ENCODE peak calls at places on chromosome 7, in six cellular contexts. G, S, I, J, L and T are unnamed samples.

GRCh38 chr7:74674166-74674565 is 16.6 kb downstream of the GTF2I start:
- DNase-seq in I (no peak), S (no peak), L (no peak), G (no peak), J (no peak), T (no peak)

GRCh38 chr7:123431075-123431614 is 103.2 kb downstream of the IQUB start:
- DNase-seq in J (no peak), S (no peak), I (no peak), L (no peak), G (no peak), T (no peak)

GRCh38 chr7:79471283-79471682 is 17.8 kb upstream of the MAGI2 start:
- DNase-seq in J (no peak), G (no peak), I (no peak), L (no peak), S (no peak), T (no peak)

GRCh38 chr7:54245046-54245445 is 297.1 kb upstream of the VSTM2A start:
- DNase-seq in G (no peak), I (no peak), L (no peak), S (no peak), J (no peak), T (no peak)

GRCh38 chr7:23449941-23450340 is 20.4 kb downstream of the IGF2BP3 start:
- DNase-seq in G (peak; percentile 67), J (no peak), L (no peak), S (no peak), I (no peak), T (no peak)

GRCh38 chr7:123440202-123440601 is 94.2 kb downstream of the IQUB start:
- DNase-seq in J (no peak), G (no peak), I (no peak), S (no peak), L (no peak), T (no peak)

GRCh38 chr7:76054129-76055120 is 6.5 kb downstream of the MDH2 start:
- DNase-seq in J (no peak), I (no peak), G (peak; percentile 96), S (no peak), L (no peak), T (no peak)

GRCh38 chr7:107103369-107103768 is 58.9 kb downstream of the PRKAR2B start:
- DNase-seq in I (no peak), J (no peak), L (no peak), S (no peak), G (peak; percentile 23), T (no peak)

GRCh38 chr7:37916673-37917660 is at the start of gene SFRP4:
- DNase-seq in I (peak; percentile 61), G (peak; percentile 84), S (peak; percentile 82), J (peak; percentile 85), L (peak; percentile 46), T (no peak)

GRCh38 chr7:7385421-7385820 is 150.3 kb downstream of the COL28A1 start:
- DNase-seq in I (no peak), J (no peak), G (no peak), S (no peak), L (no peak), T (no peak)

GRCh38 chr7:391961-392524 is 102.1 kb downstream of the FOXL3 start:
- DNase-seq in I (peak; percentile 53), J (peak; percentile 6), S (peak; percentile 37), L (no peak), G (no peak), T (no peak)
- TF ChIP-seq POLR2A in I (no peak), J (no peak), S (no peak), L (no peak), G (no peak), T (no peak)

DNA sequence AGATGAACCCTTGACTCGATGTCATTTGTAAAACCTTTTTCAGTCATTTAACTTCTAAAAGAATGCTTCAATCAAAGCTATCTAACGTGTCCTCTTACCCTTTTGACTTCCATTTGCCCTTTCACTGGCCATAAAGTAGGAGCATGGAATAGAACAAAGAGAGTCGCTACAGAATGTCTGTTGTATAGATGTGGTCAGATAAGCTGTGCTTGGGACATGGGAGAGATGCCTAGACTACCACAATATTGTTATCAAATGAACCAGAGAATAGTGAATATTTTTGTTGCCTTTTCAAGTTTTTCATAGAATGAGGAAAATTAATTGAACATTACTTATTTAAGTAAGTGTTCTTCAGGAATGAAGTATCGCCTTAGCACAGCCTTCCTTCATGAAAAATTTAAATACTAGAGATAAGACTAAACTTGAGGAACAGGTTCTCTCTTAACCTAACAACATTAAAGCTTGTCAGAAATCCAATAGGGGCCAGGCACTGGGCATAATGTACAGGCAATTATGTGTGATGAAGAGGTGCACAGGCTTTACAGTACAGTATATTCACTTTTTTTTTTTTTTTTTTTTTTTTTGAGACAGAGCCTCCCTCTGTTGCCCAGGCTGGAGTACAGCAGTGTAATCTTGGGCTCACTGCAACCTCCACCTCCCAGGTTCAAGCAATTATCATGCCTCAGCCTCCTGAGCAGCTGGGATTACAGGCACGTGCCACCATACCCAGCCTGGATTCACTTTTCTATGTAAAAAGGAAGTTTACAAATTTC is 7.5 kb upstream of the KMT2E start:
- DNase-seq in S (no peak), L (no peak), G (no peak), I (no peak), J (no peak), T (peak; percentile 56)
- H3K4me3 ChIP-seq in S (no peak overlapping the region), L (no peak overlapping the region), G (no peak overlapping the region), I (no peak overlapping the region), J (no peak overlapping the region), T (no peak overlapping the region)

GRCh38 chr7:31646969-31647368 is 40.0 kb upstream of the PPP1R17 start:
- DNase-seq in L (no peak), J (no peak), I (no peak), S (no peak), G (no peak), T (no peak)

GRCh38 chr7:31651234-31651633 is 35.8 kb upstream of the PPP1R17 start:
- DNase-seq in J (no peak), S (no peak), I (no peak), G (no peak), L (no peak), T (no peak)

GRCh38 chr7:31651800-31652326 is 35.2 kb upstream of the PPP1R17 start:
- DNase-seq in J (no peak), G (no peak), L (no peak), S (no peak), I (no peak), T (no peak)

GRCh38 chr7:31642681-31643115 is 44.3 kb upstream of the PPP1R17 start:
- DNase-seq in L (no peak), S (no peak), G (no peak), I (no peak), J (no peak), T (no peak)

DNA sequence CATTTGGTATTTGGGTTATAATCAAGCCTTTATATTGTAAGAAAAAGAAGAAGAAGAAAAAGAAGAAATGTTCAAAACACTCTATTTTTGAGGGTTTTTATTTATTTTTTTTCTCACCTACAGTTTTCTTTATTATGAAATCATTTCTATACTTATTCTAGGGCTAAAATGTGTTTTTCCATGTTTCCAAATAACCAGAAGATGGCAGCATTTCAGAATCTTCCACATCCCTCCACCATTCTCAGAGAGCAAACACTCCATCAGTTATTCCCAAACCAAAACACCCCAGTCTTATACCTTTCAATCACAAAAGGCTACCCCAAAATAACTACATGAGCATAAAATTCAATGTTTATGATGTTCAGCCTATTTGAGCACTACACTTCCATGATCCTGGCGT is 38.7 kb upstream of the PPP1R17 start:
- DNase-seq in G (no peak), I (no peak), J (no peak), S (no peak), L (no peak), T (no peak)
- TF ChIP-seq CTCF in G (no peak), I (no peak), J (no peak), S (no peak), L (no peak), T (no peak)

DNA sequence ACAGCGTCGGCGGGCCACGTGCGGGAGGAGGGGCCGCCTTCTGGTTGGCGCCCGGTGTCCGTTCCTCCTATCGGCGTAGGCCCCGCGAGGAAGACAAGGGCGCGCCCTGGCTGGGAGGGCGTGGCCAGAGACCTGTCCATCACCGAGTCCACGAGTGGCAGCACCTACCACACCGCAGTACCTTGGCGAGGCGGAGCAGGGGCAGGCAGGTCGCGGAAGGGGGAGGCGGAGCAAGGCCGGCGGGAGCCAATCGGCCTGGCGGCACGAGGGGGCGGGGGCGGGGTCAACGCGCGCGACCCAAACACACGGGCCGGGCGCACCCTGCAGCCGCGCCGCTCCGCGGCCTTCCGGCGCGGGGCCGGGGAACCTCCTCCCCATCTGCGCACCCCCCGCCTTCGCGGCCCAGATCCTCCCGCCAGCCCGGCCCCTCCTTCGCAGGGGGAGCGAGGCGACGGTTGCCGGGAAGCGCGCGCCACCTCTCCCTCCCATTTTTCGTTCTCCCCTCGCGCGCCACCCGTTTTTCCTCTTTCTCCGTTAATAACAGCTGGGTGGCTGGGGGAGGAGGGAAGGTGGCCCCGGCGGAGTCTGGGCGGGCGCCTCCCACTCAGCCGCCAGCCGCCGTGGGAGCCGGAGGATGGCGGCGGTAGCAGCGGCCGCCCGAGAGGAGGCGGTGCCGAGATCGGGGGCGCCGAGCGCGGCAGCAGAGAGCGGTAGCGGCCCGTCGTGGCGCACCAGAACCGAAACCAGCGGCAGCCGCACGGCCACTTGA is at the start of gene ZNRF2:
- DNase-seq in I (peak; percentile 99), J (peak; percentile 98), G (peak; percentile 100), L (peak; percentile 96), S (peak; percentile 100), T (peak; percentile 99)
- TF ChIP-seq POLR2A in I (peak; percentile 77), J (peak; percentile 77), G (peak; percentile 69), L (peak; percentile 79), S (peak; percentile 30), T (peak; percentile 79)

GRCh38 chr7:130943981-130944380 is 210.0 kb upstream of the KLF14 start:
- DNase-seq in I (no peak), S (no peak), J (no peak), L (no peak), G (no peak), T (no peak)

GRCh38 chr7:130941322-130942210 is 207.6 kb upstream of the KLF14 start:
- DNase-seq in S (no peak), L (no peak), J (peak; percentile 51), I (no peak), G (peak; percentile 33), T (peak; percentile 68)

GRCh38 chr7:130942211-130942964 is 208.4 kb upstream of the KLF14 start:
- DNase-seq in I (no peak), L (peak; percentile 45), G (no peak), J (peak; percentile 61), S (no peak), T (peak; percentile 55)

GRCh38 chr7:130944997-130945396 is 211.0 kb upstream of the KLF14 start:
- DNase-seq in L (no peak), S (no peak), G (no peak), J (no peak), I (no peak), T (no peak)

DNA sequence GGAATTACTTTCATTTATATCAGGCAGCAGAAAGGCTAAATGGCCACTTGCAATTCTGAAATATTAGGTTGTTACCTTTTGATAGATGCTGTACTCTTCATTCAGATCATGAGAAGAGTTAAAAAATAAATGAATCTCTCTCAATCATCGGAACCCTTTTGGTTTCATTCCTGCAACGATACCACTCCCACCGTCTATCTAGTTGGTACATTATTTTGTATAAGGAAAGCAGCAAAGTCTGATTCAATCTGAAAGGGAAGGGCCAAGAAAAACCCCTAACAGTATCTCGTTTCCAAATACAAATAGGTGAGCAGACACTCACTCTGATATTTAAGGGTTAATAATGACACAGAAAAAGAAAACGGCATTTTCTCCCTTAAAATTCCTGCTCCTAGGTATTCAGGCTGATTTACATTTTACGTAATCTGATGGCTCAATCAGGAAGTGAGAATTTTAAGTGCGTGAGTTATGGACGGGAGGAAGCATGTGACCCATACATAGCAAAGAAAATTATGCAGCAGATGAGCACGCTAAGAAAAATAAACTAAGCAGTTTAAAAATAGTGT is 209.4 kb upstream of the KLF14 start:
- DNase-seq in L (no peak), G (peak; percentile 43), I (no peak), J (no peak), S (no peak), T (no peak)
- H3K4me3 ChIP-seq in L (peak overlapping the region; percentile 34), G (peak overlapping the region; percentile 32), I (peak overlapping the region; percentile 41), J (peak overlapping the region; percentile 38), S (peak overlapping the region; percentile 29), T (peak overlapping the region; percentile 10)